ENCODE peak calls at places on chromosomes 2 and 18, in seven cellular contexts. A is stomach, G is PC-3, K is mesenchymal stem cell, W is tibial artery, R is Peyer's patch, X is NT2/D1. Z is an unnamed sample.

GRCh38 chr18:48721308-48721707 is 182.5 kb downstream of the CTIF start:
- DNase-seq in A (no peak), R (no peak), G (no peak), W (no peak), K (no peak), X (no peak), Z (no peak)

GRCh38 chr2:160532388-160532787 is 38.8 kb upstream of the RBMS1 start:
- DNase-seq in G (no peak), X (no peak), K (no peak), A (no peak), W (no peak), R (no peak), Z (no peak)

GRCh38 chr2:138201326-138201725 is 237.1 kb downstream of the HNMT start:
- DNase-seq in X (no peak), G (no peak), W (no peak), A (no peak), R (no peak), K (peak; percentile 13), Z (no peak)

GRCh38 chr2:232538671-232539070 is 821 bp upstream of the CHRNG start:
- DNase-seq in X (no peak), R (peak; percentile 18), G (no peak), A (peak; percentile 20), K (no peak), W (no peak), Z (no peak)

GRCh38 chr2:228039752-228040534 is 141.5 kb downstream of the SPHKAP start:
- DNase-seq in R (no peak), X (no peak), W (no peak), K (no peak), G (peak; percentile 51), A (no peak), Z (no peak)

GRCh38 chr2:42252464-42252863 is 83.3 kb downstream of the EML4 start:
- DNase-seq in K (no peak), X (no peak), G (no peak), R (no peak), W (no peak), A (no peak), Z (no peak)

GRCh38 chr2:182426082-182426914 is 538 bp downstream of the PDE1A start:
- DNase-seq in X (no peak), G (no peak), A (no peak), W (no peak), R (no peak), K (peak; percentile 53), Z (no peak)

GRCh38 chr2:226337941-226338605 is 461.5 kb downstream of the IRS1 start:
- DNase-seq in X (no peak), K (peak; percentile 83), W (no peak), G (no peak), A (no peak), R (no peak), Z (no peak)

GRCh38 chr2:174768557-174768956 is 4.3 kb upstream of the CHRNA1 start:
- DNase-seq in G (no peak), R (no peak), A (no peak), X (no peak), K (no peak), W (no peak), Z (no peak)

GRCh38 chr2:229296561-229296960 is 25.5 kb upstream of the PID1 start:
- DNase-seq in X (no peak), K (no peak), W (peak; percentile 72), G (no peak), R (no peak), A (no peak), Z (no peak)

GRCh38 chr2:169910109-169910799 is 83.0 kb downstream of the UBR3 start:
- DNase-seq in W (no peak), X (no peak), G (no peak), K (no peak), A (no peak), R (no peak), Z (no peak)

GRCh38 chr2:8154936-8155335 is 526.9 kb upstream of the ID2 start:
- DNase-seq in W (no peak), X (no peak), R (no peak), K (peak; percentile 56), A (no peak), G (peak; percentile 28), Z (no peak)

GRCh38 chr2:160970052-160970846 is 190.0 kb upstream of the TANK start:
- DNase-seq in A (no peak), R (no peak), K (peak; percentile 93), G (peak; percentile 87), W (no peak), X (peak; percentile 80), Z (peak; percentile 67)

GRCh38 chr2:59196511-59196910 is 955.4 kb upstream of the FANCL start:
- DNase-seq in R (no peak), W (no peak), A (no peak), X (no peak), K (peak; percentile 78), G (no peak), Z (no peak)

GRCh38 chr2:98674233-98674964 is 56.5 kb downstream of the MGAT4A start:
- DNase-seq in W (no peak), X (no peak), K (no peak), R (no peak), A (no peak), G (no peak), Z (no peak)

GRCh38 chr2:43054367-43054766 is 172.0 kb downstream of the ZFP36L2 start:
- DNase-seq in W (peak; percentile 57), X (no peak), K (no peak), R (peak; percentile 43), A (peak; percentile 68), G (no peak), Z (no peak)

GRCh38 chr18:76459687-76460350 is 35.2 kb downstream of the ZNF516 start:
- DNase-seq in R (no peak), G (peak; percentile 93), W (no peak), A (peak; percentile 61), K (peak; percentile 88), X (no peak), Z (no peak)

GRCh38 chr2:21363364-21363763 is 239.6 kb downstream of the TDRD15 start:
- DNase-seq in W (no peak), R (no peak), G (no peak), X (no peak), K (no peak), A (no peak), Z (no peak)

GRCh38 chr2:219104107-219105050 is 43.7 kb upstream of the IHH start:
- DNase-seq in G (peak; percentile 68), A (no peak), R (no peak), W (no peak), X (peak; percentile 18), K (peak; percentile 35), Z (peak; percentile 47)

GRCh38 chr2:96251721-96252292 is 14.0 kb downstream of the TMEM127 start:
- DNase-seq in A (peak; percentile 61), K (peak; percentile 96), W (peak; percentile 93), R (no peak), G (peak; percentile 70), X (peak; percentile 28), Z (no peak)

GRCh38 chr18:51621103-51621969 is 423.9 kb upstream of the MEX3C start:
- DNase-seq in G (peak; percentile 36), K (peak; percentile 18), R (no peak), W (no peak), X (peak; percentile 60), A (peak; percentile 41), Z (peak; percentile 63)

DNA sequence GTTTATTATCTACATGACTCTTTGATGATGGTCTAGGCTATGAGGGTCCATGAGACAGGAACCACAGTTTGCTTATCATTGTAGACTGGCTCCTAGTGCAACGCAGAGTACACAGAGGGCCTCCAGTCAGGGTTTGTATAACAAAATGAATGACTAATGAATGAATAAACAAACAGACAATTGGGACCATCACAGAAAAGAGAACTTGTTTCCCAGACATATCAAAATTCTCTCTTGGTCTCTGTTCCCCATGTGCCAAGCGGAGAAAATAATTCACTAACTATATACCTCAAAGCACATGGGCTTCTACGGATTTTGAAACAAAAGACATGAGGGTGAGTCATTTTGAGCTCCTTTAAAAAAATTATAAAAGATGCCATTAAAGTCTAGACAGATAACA is 28.1 kb downstream of the INO80C start:
- DNase-seq in G (peak; percentile 25), R (no peak), X (no peak), K (peak; percentile 48), A (no peak), W (no peak), Z (no peak)
- H3K4me1 ChIP-seq in G (peaks cover 14% of the 10 kb centered on the region), R (no peaks in the 10 kb centered on the region), X (no peaks in the 10 kb centered on the region), K (no peaks in the 10 kb centered on the region), A (peaks cover 13% of the 10 kb centered on the region), W (no peaks in the 10 kb centered on the region), Z (no peaks in the 10 kb centered on the region)

GRCh38 chr18:80022613-80023012 is 11.6 kb upstream of the RBFA start:
- DNase-seq in A (no peak), W (no peak), G (peak; percentile 7), X (no peak), R (no peak), K (peak; percentile 40), Z (no peak)

GRCh38 chr18:80026363-80026762 is 7.9 kb upstream of the RBFA start:
- DNase-seq in X (no peak), G (peak; percentile 75), R (no peak), K (no peak), W (no peak), A (no peak), Z (no peak)

GRCh38 chr18:80023173-80023572 is 11.1 kb upstream of the RBFA start:
- DNase-seq in G (no peak), K (no peak), A (no peak), X (peak; percentile 33), R (no peak), W (no peak), Z (peak; percentile 43)
- H3K9me3 ChIP-seq in G (peaks cover 26% of the 10 kb centered on the region), K (peaks cover 51% of the 10 kb centered on the region), A (peaks cover 96% of the 10 kb centered on the region), X (peaks cover 75% of the 10 kb centered on the region), R (peaks cover 71% of the 10 kb centered on the region), W (peaks cover 19% of the 10 kb centered on the region), Z (peaks cover 9% of the 10 kb centered on the region)

GRCh38 chr2:69514836-69515235 is 77.6 kb upstream of the NFU1 start:
- DNase-seq in G (no peak), W (no peak), K (peak; percentile 57), A (no peak), R (no peak), X (no peak), Z (no peak)
- H3K36me3 ChIP-seq in G (peaks cover 34% of the 10 kb centered on the region), W (peaks cover 77% of the 10 kb centered on the region), K (peaks cover 92% of the 10 kb centered on the region), A (peaks cover 100% of the 10 kb centered on the region), R (no peaks in the 10 kb centered on the region), X (peaks cover 56% of the 10 kb centered on the region), Z (peaks cover 8% of the 10 kb centered on the region)

GRCh38 chr2:24123212-24124002 is at the start of the genes FAM228B and PFN4:
- DNase-seq in A (peak; percentile 87), G (peak; percentile 84), K (peak; percentile 86), R (peak; percentile 88), X (peak; percentile 35), W (peak; percentile 94), Z (no peak)

GRCh38 chr2:24115057-24115456 is 8.1 kb downstream of the PFN4 start:
- DNase-seq in R (no peak), A (no peak), W (no peak), K (no peak), G (no peak), X (no peak), Z (no peak)

GRCh38 chr2:24121469-24121868 is 1.7 kb downstream of the PFN4 start:
- DNase-seq in X (no peak), W (no peak), K (no peak), A (no peak), R (no peak), G (no peak), Z (no peak)

GRCh38 chr2:24122356-24123211 is 550 bp downstream of the PFN4 start:
- DNase-seq in R (no peak), W (no peak), G (no peak), X (peak; percentile 3), K (peak; percentile 30), A (no peak), Z (no peak)

DNA sequence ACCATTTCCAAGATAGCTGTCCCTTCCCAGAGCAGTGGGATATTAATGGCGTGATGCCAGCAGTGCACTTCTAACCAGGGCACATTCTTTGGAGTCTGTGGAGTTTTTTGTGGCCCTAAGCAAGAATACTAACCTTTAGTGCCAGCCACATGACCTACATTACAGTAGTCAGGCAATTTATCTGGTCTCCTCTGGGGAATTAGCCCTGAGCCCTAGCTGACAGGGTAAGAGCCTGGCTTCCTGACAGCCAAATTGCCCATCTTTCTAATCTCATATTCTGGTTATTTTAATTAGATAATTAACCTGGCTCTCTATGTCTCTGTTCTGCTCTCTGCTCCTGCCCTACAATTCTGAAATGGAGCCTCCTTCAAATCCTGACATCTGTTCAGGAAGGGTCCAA is 5.2 kb downstream of the PFN4 start:
- DNase-seq in A (no peak), R (no peak), K (no peak), X (no peak), G (no peak), W (no peak), Z (no peak)
- H3K4me1 ChIP-seq in A (peaks cover 6% of the 10 kb centered on the region), R (no peaks in the 10 kb centered on the region), K (no peaks in the 10 kb centered on the region), X (no peaks in the 10 kb centered on the region), G (peaks cover 12% of the 10 kb centered on the region), W (peaks cover 4% of the 10 kb centered on the region), Z (no peaks in the 10 kb centered on the region)